ENCODE peak calls at places on chromosomes 16 and 17, in four cellular contexts. T, B, R and C are unnamed samples.

GRCh38 chr16:48547530-48547929 is 62.5 kb downstream of the N4BP1 start:
- DNase-seq in R (no peak), B (no peak), T (no peak), C (no peak)

GRCh38 chr16:71675380-71675779 is 49.1 kb downstream of the PHLPP2 start:
- DNase-seq in R (no peak), T (no peak), B (no peak), C (no peak)

GRCh38 chr16:15721018-15721417 is 71.0 kb downstream of the NDE1 start:
- DNase-seq in B (no peak), T (no peak), R (no peak), C (no peak)

GRCh38 chr17:79713391-79713790 is 17.4 kb upstream of the ENPP7 start:
- DNase-seq in T (no peak), R (no peak), B (no peak), C (no peak)

GRCh38 chr17:35953720-35954119 is 10.2 kb upstream of the LYZL6 start:
- DNase-seq in T (no peak), B (no peak), R (no peak), C (peak; percentile 40)

GRCh38 chr16:81443688-81444447 is 740 bp upstream of the CMIP start:
- DNase-seq in T (no peak), R (no peak), B (no peak), C (no peak)

GRCh38 chr17:1638171-1638583 is 7.4 kb downstream of the SCARF1 start:
- DNase-seq in B (no peak), T (no peak), R (no peak), C (no peak)

GRCh38 chr17:45224671-45225050 is 3.0 kb downstream of the FMNL1 start:
- DNase-seq in R (no peak), T (no peak), B (no peak), C (no peak)

GRCh38 chr16:17211797-17212196 is 259.0 kb downstream of the XYLT1 start:
- DNase-seq in B (peak; percentile 25), R (peak; percentile 34), T (peak; percentile 21), C (peak; percentile 65)

GRCh38 chr17:51608251-51608933 is 348.0 kb downstream of the UTP18 start:
- DNase-seq in T (no peak), R (peak; percentile 49), B (no peak), C (no peak)

GRCh38 chr16:29156511-29156910 is 171.7 kb downstream of the LAT start:
- DNase-seq in T (no peak), B (no peak), R (no peak), C (no peak)

GRCh38 chr17:80812362-80813088 is 179.1 kb upstream of the CHMP6 start:
- DNase-seq in R (no peak), T (no peak), B (no peak), C (no peak)

GRCh38 chr17:79576333-79576732 is 34.5 kb downstream of the RBFOX3 start:
- DNase-seq in B (no peak), R (no peak), T (no peak), C (no peak)

GRCh38 chr17:81906476-81907218 is 4.6 kb downstream of the PCYT2 start:
- DNase-seq in T (no peak), R (no peak), B (no peak), C (peak; percentile 60)

GRCh38 chr16:15949210-15950166 is at the start of gene ABCC1:
- DNase-seq in R (peak; percentile 60), T (peak; percentile 74), B (peak; percentile 92), C (peak; percentile 24)

GRCh38 chr17:56751145-56751743 is 82.5 kb downstream of the C17orf67 start:
- DNase-seq in B (no peak), R (no peak), T (no peak), C (no peak)

GRCh38 chr17:8542599-8542998 is 87.9 kb downstream of the MYH10 start:
- DNase-seq in T (no peak), B (no peak), R (no peak), C (no peak)

GRCh38 chr17:49067163-49067562 is 65.4 kb upstream of the B4GALNT2 start:
- DNase-seq in T (no peak), R (peak; percentile 49), B (no peak), C (peak; percentile 21)

GRCh38 chr16:87864331-87864989 is 4.8 kb downstream of the SLC7A5 start:
- DNase-seq in T (no peak), R (no peak), B (no peak), C (no peak)

GRCh38 chr16:28982418-28982817 is 2.4 kb upstream of the LAT start:
- DNase-seq in T (no peak), B (no peak), R (no peak), C (no peak)

GRCh38 chr17:81086789-81087551 is 52.0 kb downstream of the BAIAP2 start:
- DNase-seq in T (no peak), B (no peak), R (no peak), C (no peak)

GRCh38 chr17:83012161-83012800 is 67.1 kb upstream of the METRNL start:
- DNase-seq in T (no peak), R (no peak), B (no peak), C (no peak)

GRCh38 chr17:40432864-40433528 is 10.3 kb upstream of the IGFBP4 start:
- DNase-seq in B (no peak), R (no peak), T (no peak), C (no peak)

GRCh38 chr17:77515227-77515626 is 374.5 kb downstream of the SEC14L1 start:
- DNase-seq in T (no peak), B (no peak), R (no peak), C (no peak)

GRCh38 chr17:77521076-77521475 is 380.3 kb downstream of the SEC14L1 start:
- DNase-seq in R (no peak), B (no peak), T (no peak), C (no peak)

GRCh38 chr17:77512062-77512946 is 371.5 kb downstream of the SEC14L1 start:
- DNase-seq in B (no peak), T (no peak), R (peak; percentile 99), C (no peak)

GRCh38 chr17:77513045-77513444 is 372.3 kb downstream of the SEC14L1 start:
- DNase-seq in B (no peak), T (no peak), R (no peak), C (no peak)

GRCh38 chr17:77516902-77517301 is 376.1 kb downstream of the SEC14L1 start:
- DNase-seq in T (no peak), B (no peak), R (no peak), C (no peak)
- TF ChIP-seq ELF4 in T (no peak), B (no peak), R (no peak), C (no peak)

GRCh38 chr17:31674305-31674704 is 184.7 kb downstream of the COPRS start:
- DNase-seq in T (no peak), B (no peak), R (no peak), C (no peak)
- TF ChIP-seq ELF4 in T (no peak), B (no peak), R (no peak), C (no peak)

GRCh38 chr17:67474081-67474661 is 97.1 kb downstream of the PITPNC1 start:
- DNase-seq in T (no peak), R (no peak), B (no peak), C (no peak)
- TF ChIP-seq ELF4 in T (no peak), R (no peak), B (no peak), C (no peak)

GRCh38 chr17:73641779-73642580 is 2.3 kb downstream of the SDK2 start:
- DNase-seq in B (no peak), T (peak; percentile 58), R (no peak), C (no peak)
- TF ChIP-seq ELF4 in B (no peak), T (no peak), R (no peak), C (no peak)

GRCh38 chr17:17910060-17910459 is 62.1 kb downstream of the TOM1L2 start:
- DNase-seq in B (no peak), T (no peak), R (no peak), C (no peak)

GRCh38 chr17:17911003-17911613 is 61.1 kb downstream of the TOM1L2 start:
- DNase-seq in T (no peak), R (no peak), B (no peak), C (no peak)

GRCh38 chr17:17915183-17915582 is 57.0 kb downstream of the TOM1L2 start:
- DNase-seq in T (no peak), B (no peak), R (no peak), C (no peak)

GRCh38 chr17:17917394-17917793 is 54.8 kb downstream of the TOM1L2 start:
- DNase-seq in T (no peak), B (no peak), R (no peak), C (no peak)

DNA sequence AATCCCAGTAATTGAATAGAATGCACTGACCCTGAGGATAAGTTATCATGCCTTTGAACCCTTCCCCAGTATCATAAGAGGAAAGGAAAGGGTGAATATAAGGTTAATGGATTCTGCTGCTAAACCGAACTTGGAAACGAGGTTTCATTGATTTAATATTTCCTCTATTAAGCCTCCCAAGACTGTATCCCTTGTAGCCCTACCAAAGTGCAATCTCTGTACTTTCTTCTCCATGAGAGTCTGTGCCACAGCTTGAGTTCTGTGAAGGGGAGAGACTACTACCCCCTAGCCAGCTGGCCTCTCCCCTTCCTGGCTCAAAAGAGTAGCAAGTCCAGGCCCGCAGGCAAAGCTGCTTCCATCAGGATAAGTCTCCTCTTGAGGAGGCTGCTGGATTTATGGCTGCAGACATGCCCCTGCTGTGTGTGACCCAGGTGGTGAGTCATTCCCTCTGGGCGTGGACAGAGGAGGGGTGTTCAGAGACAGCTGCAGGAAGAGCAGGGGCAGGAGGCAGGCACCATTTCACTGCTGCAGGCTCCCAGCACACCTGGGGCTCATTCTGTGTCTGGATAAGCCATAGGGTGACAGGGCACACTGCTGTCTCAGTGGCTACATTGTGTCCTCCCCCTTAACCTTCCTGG is 58.4 kb downstream of the TOM1L2 start:
- DNase-seq in T (peak; percentile 81), B (peak; percentile 75), R (peak; percentile 66), C (peak; percentile 36)
- TF ChIP-seq ELF4 in T (no peak), B (no peak), R (no peak), C (no peak)